ENCODE peak calls at places on chromosome 13, in four cellular contexts. T is CD4-positive, alpha-beta memory T cell; S is MM.1S; M is right atrium auricular region. N is an unnamed sample.

GRCh38 chr13:71124230-71124629 is 742.8 kb downstream of the DACH1 start:
- DNase-seq in T (no peak), S (no peak), M (no peak), N (no peak)

GRCh38 chr13:49791753-49792549 is 531 bp downstream of the KPNA3 start:
- DNase-seq in T (peak; percentile 65), S (peak; percentile 17), M (no peak), N (peak; percentile 32)

GRCh38 chr13:72696590-72696989 is 30.8 kb downstream of the MZT1 start:
- DNase-seq in T (no peak), S (no peak), M (no peak), N (no peak)

GRCh38 chr13:46595136-46595917 is 42.4 kb downstream of the LRCH1 start:
- DNase-seq in T (no peak), S (no peak), M (no peak), N (no peak)

GRCh38 chr13:51844862-51845573 is at the start of gene TMEM272:
- DNase-seq in T (peak; percentile 51), S (no peak), M (no peak), N (peak; percentile 41)

GRCh38 chr13:45847554-45848224 is 3.9 kb downstream of the SIAH3 start:
- DNase-seq in T (peak; percentile 67), S (peak; percentile 65), M (no peak), N (no peak)

GRCh38 chr13:110337287-110337686 is 30.2 kb downstream of the COL4A2 start:
- DNase-seq in T (no peak), S (no peak), M (peak; percentile 59), N (no peak)

GRCh38 chr13:77062097-77062496 is 35.1 kb upstream of the FBXL3 start:
- DNase-seq in T (no peak), S (no peak), M (no peak), N (no peak)

GRCh38 chr13:25095862-25096453 is at the start of gene PABPC3:
- DNase-seq in T (no peak), S (no peak), M (no peak), N (no peak)

GRCh38 chr13:84896128-84896527 is 903.1 kb downstream of the SLITRK6 start:
- DNase-seq in T (no peak), S (peak; percentile 65), M (no peak), N (no peak)

GRCh38 chr13:106028916-106029315 is 506.5 kb downstream of the EFNB2 start:
- DNase-seq in T (no peak), S (no peak), M (no peak), N (no peak)

GRCh38 chr13:93397619-93398018 is 171.0 kb downstream of the GPC6 start:
- DNase-seq in T (no peak), S (no peak), M (no peak), N (no peak)

GRCh38 chr13:22194106-22194810 is 523.4 kb downstream of the FGF9 start:
- DNase-seq in T (no peak), S (no peak), M (no peak), N (no peak)

GRCh38 chr13:23445794-23446193 is 12.3 kb upstream of the SACS start:
- DNase-seq in T (no peak), S (no peak), M (no peak), N (no peak)

GRCh38 chr13:41648314-41648935 is 191.1 kb downstream of the RGCC start:
- DNase-seq in T (no peak), S (no peak), M (no peak), N (no peak)

GRCh38 chr13:105863300-105863699 is 672.2 kb downstream of the EFNB2 start:
- DNase-seq in T (no peak), S (no peak), M (no peak), N (no peak)

GRCh38 chr13:102922184-102922583 is 76.4 kb downstream of the ERCC5 start:
- DNase-seq in T (no peak), S (no peak), M (no peak), N (no peak)

GRCh38 chr13:30408319-30409101 is 13.8 kb upstream of the UBE2L5 start:
- DNase-seq in T (peak; percentile 91), S (peak; percentile 80), M (peak; percentile 97), N (peak; percentile 85)

GRCh38 chr13:43331676-43332075 is 308.3 kb downstream of the DNAJC15 start:
- DNase-seq in T (no peak), S (no peak), M (no peak), N (no peak)

GRCh38 chr13:45807520-45808099 is 43.9 kb downstream of the SIAH3 start:
- DNase-seq in T (no peak), S (peak; percentile 35), M (peak; percentile 53), N (no peak)

GRCh38 chr13:48066310-48066989 is 28.5 kb downstream of the MED4 start:
- DNase-seq in T (no peak), S (peak; percentile 35), M (no peak), N (no peak)
- H3K9me3 ChIP-seq in T (no peaks in the 10 kb centered on the region), S (no peaks in the 10 kb centered on the region), M (no peaks in the 10 kb centered on the region), N (peaks cover 2% of the 10 kb centered on the region)

GRCh38 chr13:18951412-18951811 is 230.2 kb downstream of the TUBA3C start:
- DNase-seq in T (no peak), S (no peak), M (no peak), N (no peak)

GRCh38 chr13:18948664-18949488 is 232.7 kb downstream of the TUBA3C start:
- DNase-seq in T (no peak), S (no peak), M (no peak), N (no peak)

GRCh38 chr13:18948012-18948663 is 233.5 kb downstream of the TUBA3C start:
- DNase-seq in T (no peak), S (no peak), M (no peak), N (no peak)

GRCh38 chr13:18949489-18949761 is 232.2 kb downstream of the TUBA3C start:
- DNase-seq in T (no peak), S (no peak), M (no peak), N (no peak)

DNA sequence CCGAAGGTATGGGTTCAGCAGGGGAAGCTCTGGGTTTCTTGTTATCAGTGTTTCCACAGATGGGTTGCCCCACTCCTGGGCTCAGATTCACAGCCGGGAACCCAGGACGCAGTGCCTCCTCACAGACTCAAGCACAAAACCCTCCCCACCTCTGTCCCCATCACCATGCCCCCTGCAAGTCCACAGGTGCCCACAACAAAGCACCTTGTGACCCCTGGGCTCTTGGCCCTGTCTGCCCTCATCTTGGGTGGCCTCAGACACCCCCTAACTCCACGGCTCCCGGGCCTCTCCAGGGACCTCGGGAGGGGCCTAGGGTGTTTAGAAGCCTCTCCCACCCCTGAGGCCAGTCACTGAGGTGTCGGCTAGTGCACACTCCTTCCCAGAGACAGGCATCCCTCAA is 231.7 kb downstream of the TUBA3C start:
- DNase-seq in T (no peak), S (no peak), M (no peak), N (no peak)
- H3K9me3 ChIP-seq in T (no peaks in the 10 kb centered on the region), S (no peaks in the 10 kb centered on the region), M (no peaks in the 10 kb centered on the region), N (no peaks in the 10 kb centered on the region)

GRCh38 chr13:112184851-112185371 is 118.0 kb downstream of the SOX1 start:
- DNase-seq in T (no peak), S (no peak), M (no peak), N (no peak)
- H3K9me3 ChIP-seq in T (no peaks in the 10 kb centered on the region), S (no peaks in the 10 kb centered on the region), M (no peaks in the 10 kb centered on the region), N (no peaks in the 10 kb centered on the region)

GRCh38 chr13:55199132-55199531 is 1941.6 kb upstream of the PRR20A start:
- DNase-seq in T (no peak), S (no peak), M (no peak), N (no peak)
- H3K9me3 ChIP-seq in T (no peaks in the 10 kb centered on the region), S (no peaks in the 10 kb centered on the region), M (no peaks in the 10 kb centered on the region), N (peaks cover 2% of the 10 kb centered on the region)

DNA sequence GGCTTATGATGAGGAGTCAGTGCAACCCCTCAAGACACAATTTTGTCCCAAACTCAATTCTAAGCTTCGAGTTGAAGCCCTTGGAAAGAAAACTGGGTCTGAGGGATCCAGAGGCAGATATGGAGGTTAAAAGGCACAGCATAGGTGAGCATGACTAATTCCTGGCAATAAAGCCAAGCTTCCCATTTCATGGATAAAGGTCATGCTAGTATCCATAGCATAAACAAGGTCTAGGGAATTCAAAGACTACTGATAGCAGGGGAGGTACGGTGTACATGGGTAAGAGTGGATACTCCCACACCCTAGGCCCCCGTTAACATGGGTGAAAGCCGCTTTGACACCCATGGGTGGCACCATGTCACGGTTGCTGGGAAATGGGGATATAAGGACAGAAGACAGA is 24.0 kb downstream of the MED4 start:
- DNase-seq in T (no peak), S (no peak), M (no peak), N (no peak)
- H3K9me3 ChIP-seq in T (no peaks in the 10 kb centered on the region), S (no peaks in the 10 kb centered on the region), M (no peaks in the 10 kb centered on the region), N (peaks cover 2% of the 10 kb centered on the region)

DNA sequence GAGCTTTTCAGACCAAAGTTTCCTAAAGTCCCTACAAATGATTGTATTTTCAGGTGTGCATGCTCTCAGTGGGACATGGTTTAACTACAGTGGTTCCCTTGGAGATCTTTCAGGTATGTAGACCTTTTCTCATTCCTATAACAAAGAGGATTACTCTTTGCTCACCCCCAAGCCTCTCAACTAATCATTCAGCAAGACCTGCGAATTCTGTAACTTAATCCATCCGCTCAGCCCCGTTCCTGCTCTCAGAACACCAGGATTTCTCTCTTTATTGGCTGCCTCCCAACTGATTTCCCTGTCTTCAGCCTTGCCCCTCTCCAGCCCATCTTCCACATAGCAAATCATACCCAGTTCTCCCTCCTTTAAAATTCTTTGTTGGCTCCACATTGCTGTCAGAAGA is 253.6 kb downstream of the MTUS2 start:
- DNase-seq in T (no peak), S (no peak), M (no peak), N (no peak)
- H3K9me3 ChIP-seq in T (no peaks in the 10 kb centered on the region), S (no peaks in the 10 kb centered on the region), M (no peaks in the 10 kb centered on the region), N (peaks cover 2% of the 10 kb centered on the region)

GRCh38 chr13:19070398-19070735 is 111.3 kb downstream of the TUBA3C start:
- DNase-seq in T (no peak), S (no peak), M (peak; percentile 18), N (no peak)
- H3K9me3 ChIP-seq in T (no peaks in the 10 kb centered on the region), S (no peaks in the 10 kb centered on the region), M (no peaks in the 10 kb centered on the region), N (no peaks in the 10 kb centered on the region)

GRCh38 chr13:18235756-18236527 is 945.7 kb downstream of the TUBA3C start:
- DNase-seq in T (no peak), S (no peak), M (no peak), N (no peak)

GRCh38 chr13:18235172-18235571 is 946.5 kb downstream of the TUBA3C start:
- DNase-seq in T (no peak), S (no peak), M (no peak), N (no peak)

GRCh38 chr13:18232298-18232993 is 949.2 kb downstream of the TUBA3C start:
- DNase-seq in T (no peak), S (no peak), M (no peak), N (no peak)

GRCh38 chr13:18232994-18233782 is 948.4 kb downstream of the TUBA3C start:
- DNase-seq in T (no peak), S (no peak), M (no peak), N (no peak)

GRCh38 chr13:18233783-18234299 is 947.8 kb downstream of the TUBA3C start:
- DNase-seq in T (no peak), S (no peak), M (no peak), N (no peak)
- H3K9me3 ChIP-seq in T (no peaks in the 10 kb centered on the region), S (no peaks in the 10 kb centered on the region), M (no peaks in the 10 kb centered on the region), N (no peaks in the 10 kb centered on the region)

N was measured in T-helper 17 cell.